ENCODE peak calls at places on chromosomes 16 and 17, in five cellular contexts. One of them, this sample, is unnamed.

GRCh38 chr17:4587803-4588202 is 3.5 kb downstream of the SMTNL2 start:
- DNase-seq in psoas muscle: no peak
- DNase-seq in neural progenitor cell: peak; percentile 1
- DNase-seq in mammary epithelial cell: no peak
- DNase-seq in heart left ventricle: peak; percentile 84
- DNase-seq in this sample: no peak

GRCh38 chr16:4927661-4928060 is 9.3 kb downstream of the PPL start:
- DNase-seq in heart left ventricle: no peak
- DNase-seq in psoas muscle: no peak
- DNase-seq in neural progenitor cell: no peak
- DNase-seq in mammary epithelial cell: no peak
- DNase-seq in this sample: no peak

GRCh38 chr16:70162041-70162451 is 11.5 kb upstream of the CLEC18C start:
- DNase-seq in psoas muscle: no peak
- DNase-seq in mammary epithelial cell: peak; percentile 69
- DNase-seq in neural progenitor cell: no peak
- DNase-seq in heart left ventricle: no peak
- DNase-seq in this sample: peak; percentile 19

GRCh38 chr16:21190599-21190998 is 20.8 kb downstream of the ZP2 start:
- DNase-seq in heart left ventricle: no peak
- DNase-seq in neural progenitor cell: no peak
- DNase-seq in psoas muscle: no peak
- DNase-seq in mammary epithelial cell: no peak
- DNase-seq in this sample: no peak

GRCh38 chr16:80123189-80123588 is 417.6 kb upstream of the DYNLRB2 start:
- DNase-seq in mammary epithelial cell: no peak
- DNase-seq in psoas muscle: no peak
- DNase-seq in neural progenitor cell: no peak
- DNase-seq in heart left ventricle: no peak
- DNase-seq in this sample: no peak

GRCh38 chr16:16022683-16023064 is 73.3 kb downstream of the ABCC1 start:
- DNase-seq in mammary epithelial cell: no peak
- DNase-seq in neural progenitor cell: no peak
- DNase-seq in psoas muscle: no peak
- DNase-seq in heart left ventricle: no peak
- DNase-seq in this sample: no peak

GRCh38 chr17:57226793-57227192 is 29.5 kb upstream of the MSI2 start:
- DNase-seq in neural progenitor cell: no peak
- DNase-seq in psoas muscle: no peak
- DNase-seq in mammary epithelial cell: no peak
- DNase-seq in heart left ventricle: no peak
- DNase-seq in this sample: no peak

GRCh38 chr17:83101805-83102480 is 22.5 kb downstream of the METRNL start:
- DNase-seq in mammary epithelial cell: no peak
- DNase-seq in neural progenitor cell: no peak
- DNase-seq in heart left ventricle: peak; percentile 60
- DNase-seq in psoas muscle: peak; percentile 76
- DNase-seq in this sample: no peak

GRCh38 chr17:32854177-32854576 is 22.7 kb downstream of the MYO1D start:
- DNase-seq in psoas muscle: no peak
- DNase-seq in neural progenitor cell: no peak
- DNase-seq in mammary epithelial cell: peak; percentile 27
- DNase-seq in heart left ventricle: no peak
- DNase-seq in this sample: no peak

GRCh38 chr16:27455700-27456099 is 53.7 kb downstream of the IL21R start:
- DNase-seq in heart left ventricle: no peak
- DNase-seq in neural progenitor cell: no peak
- DNase-seq in mammary epithelial cell: peak; percentile 40
- DNase-seq in psoas muscle: no peak
- DNase-seq in this sample: no peak

GRCh38 chr16:76946879-76947278 is 244.1 kb upstream of the MON1B start:
- DNase-seq in heart left ventricle: no peak
- DNase-seq in psoas muscle: no peak
- DNase-seq in neural progenitor cell: no peak
- DNase-seq in mammary epithelial cell: peak; percentile 71
- DNase-seq in this sample: peak; percentile 45

GRCh38 chr16:23125277-23125676 is 24.0 kb downstream of the USP31 start:
- DNase-seq in psoas muscle: no peak
- DNase-seq in neural progenitor cell: peak; percentile 54
- DNase-seq in mammary epithelial cell: no peak
- DNase-seq in heart left ventricle: no peak
- DNase-seq in this sample: no peak

GRCh38 chr17:47717261-47717697 is 15.8 kb upstream of the TBX21 start:
- DNase-seq in neural progenitor cell: no peak
- DNase-seq in heart left ventricle: no peak
- DNase-seq in mammary epithelial cell: no peak
- DNase-seq in psoas muscle: no peak
- DNase-seq in this sample: no peak

GRCh38 chr17:55500103-55500502 is 11.1 kb downstream of the SMIM36 start:
- DNase-seq in mammary epithelial cell: no peak
- DNase-seq in psoas muscle: no peak
- DNase-seq in heart left ventricle: no peak
- DNase-seq in neural progenitor cell: peak; percentile 9
- DNase-seq in this sample: no peak

GRCh38 chr17:9021158-9021984 is at the start of gene NTN1:
- DNase-seq in neural progenitor cell: peak; percentile 83
- DNase-seq in psoas muscle: peak; percentile 50
- DNase-seq in heart left ventricle: peak; percentile 56
- DNase-seq in mammary epithelial cell: peak; percentile 61
- DNase-seq in this sample: peak; percentile 17

GRCh38 chr17:82963104-82963950 is 116.1 kb upstream of the METRNL start:
- DNase-seq in psoas muscle: peak; percentile 81
- DNase-seq in mammary epithelial cell: peak; percentile 17
- DNase-seq in neural progenitor cell: peak; percentile 86
- DNase-seq in heart left ventricle: peak; percentile 86
- DNase-seq in this sample: no peak

GRCh38 chr17:6485646-6486412 is 41.6 kb downstream of the PIMREG start:
- DNase-seq in heart left ventricle: no peak
- DNase-seq in neural progenitor cell: no peak
- DNase-seq in mammary epithelial cell: no peak
- DNase-seq in psoas muscle: no peak
- DNase-seq in this sample: no peak

GRCh38 chr17:2363318-2363717 is 26.0 kb downstream of the SGSM2 start:
- DNase-seq in neural progenitor cell: no peak
- DNase-seq in mammary epithelial cell: no peak
- DNase-seq in heart left ventricle: no peak
- DNase-seq in psoas muscle: no peak
- DNase-seq in this sample: no peak

GRCh38 chr17:40952675-40953074 is 14.1 kb downstream of the KRT39 start:
- DNase-seq in psoas muscle: no peak
- DNase-seq in heart left ventricle: no peak
- DNase-seq in mammary epithelial cell: peak; percentile 92
- DNase-seq in neural progenitor cell: no peak
- DNase-seq in this sample: peak; percentile 78

DNA sequence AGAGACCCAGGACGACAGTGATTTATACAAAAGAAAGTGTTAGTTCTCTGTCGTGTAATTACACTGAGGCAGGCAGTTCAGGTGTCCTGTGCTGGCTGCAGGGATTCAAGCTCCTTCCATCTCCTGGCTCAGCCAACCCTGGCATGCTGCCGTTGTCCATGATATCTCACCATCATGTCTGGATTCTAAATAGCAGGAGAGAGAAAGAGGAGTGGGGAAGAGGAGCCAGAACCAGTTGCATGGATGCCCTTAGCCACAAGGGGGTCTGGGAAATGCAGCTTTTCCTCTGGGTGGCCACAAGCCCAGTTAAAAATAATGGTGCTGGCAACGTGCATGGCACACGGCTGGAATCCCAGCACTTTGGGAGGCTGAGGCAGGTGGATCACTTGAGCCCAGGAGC is 9.7 kb downstream of the C16orf54 start:
- DNase-seq in heart left ventricle: no peak
- DNase-seq in mammary epithelial cell: no peak
- DNase-seq in neural progenitor cell: peak; percentile 17
- DNase-seq in psoas muscle: no peak
- DNase-seq in this sample: no peak
- TF ChIP-seq CTCF in heart left ventricle: no peak
- TF ChIP-seq CTCF in mammary epithelial cell: no peak
- TF ChIP-seq CTCF in neural progenitor cell: peak; percentile 28
- TF ChIP-seq CTCF in psoas muscle: no peak
- TF ChIP-seq CTCF in this sample: no peak

GRCh38 chr17:64056269-64057005 is 36.0 kb upstream of the ICAM2 start:
- DNase-seq in neural progenitor cell: no peak
- DNase-seq in mammary epithelial cell: no peak
- DNase-seq in heart left ventricle: no peak
- DNase-seq in psoas muscle: no peak
- DNase-seq in this sample: no peak
- H3K27ac ChIP-seq in neural progenitor cell: no peak overlapping the region
- H3K27ac ChIP-seq in mammary epithelial cell: no peak overlapping the region
- H3K27ac ChIP-seq in heart left ventricle: no peak overlapping the region
- H3K27ac ChIP-seq in psoas muscle: no peak overlapping the region
- H3K27ac ChIP-seq in this sample: no peak overlapping the region

GRCh38 chr16:11313493-11314308 is 31.6 kb upstream of the RMI2 start:
- DNase-seq in psoas muscle: no peak
- DNase-seq in neural progenitor cell: no peak
- DNase-seq in mammary epithelial cell: no peak
- DNase-seq in heart left ventricle: no peak
- DNase-seq in this sample: no peak
- H3K4me1 ChIP-seq in psoas muscle: no peaks in the 10 kb centered on the region
- H3K4me1 ChIP-seq in neural progenitor cell: peaks cover 18% of the 10 kb centered on the region
- H3K4me1 ChIP-seq in mammary epithelial cell: peaks cover 5% of the 10 kb centered on the region
- H3K4me1 ChIP-seq in heart left ventricle: peaks cover 11% of the 10 kb centered on the region
- H3K4me1 ChIP-seq in this sample: peaks cover 12% of the 10 kb centered on the region

DNA sequence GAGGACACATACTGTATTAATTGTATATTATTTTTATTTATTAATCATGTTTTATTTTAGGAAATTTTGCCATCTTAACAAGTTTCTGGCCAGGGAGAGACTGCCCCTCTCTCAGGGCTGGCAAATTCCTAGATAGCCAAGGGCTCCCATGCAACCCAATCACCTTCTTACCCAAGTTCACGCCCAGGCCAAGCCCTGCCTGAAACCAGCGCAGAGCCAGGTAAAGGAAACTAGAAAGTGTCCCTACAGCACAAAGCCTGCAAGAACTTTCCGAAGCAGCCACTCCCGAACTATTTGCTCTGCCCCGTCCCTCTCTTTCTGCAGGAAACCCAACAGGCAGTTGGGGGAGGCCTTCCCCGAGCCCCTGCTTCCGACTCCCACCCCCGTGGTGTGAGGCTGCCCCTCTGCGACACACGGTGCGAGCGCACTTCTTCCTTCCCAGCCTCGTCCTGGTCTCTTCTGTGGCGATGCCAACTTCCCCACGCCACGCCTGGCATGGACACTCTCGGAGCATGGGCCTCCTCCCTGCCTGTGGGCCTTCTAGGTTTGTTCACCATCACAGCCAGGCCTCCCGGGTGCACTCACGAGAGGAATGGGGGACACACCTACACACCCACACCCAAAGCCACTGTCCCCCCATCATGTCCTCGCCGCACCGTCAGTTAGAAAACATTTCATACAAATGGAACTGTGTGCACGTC is 100.4 kb downstream of the ZNF778 start:
- DNase-seq in neural progenitor cell: no peak
- DNase-seq in heart left ventricle: peak; percentile 24
- DNase-seq in mammary epithelial cell: no peak
- DNase-seq in psoas muscle: no peak
- DNase-seq in this sample: no peak
- TF ChIP-seq CTCF in neural progenitor cell: no peak
- TF ChIP-seq CTCF in heart left ventricle: no peak
- TF ChIP-seq CTCF in mammary epithelial cell: no peak
- TF ChIP-seq CTCF in psoas muscle: no peak
- TF ChIP-seq CTCF in this sample: no peak

GRCh38 chr16:84370723-84371552 is 2.6 kb downstream of the ATP2C2 start:
- DNase-seq in mammary epithelial cell: no peak
- DNase-seq in heart left ventricle: no peak
- DNase-seq in neural progenitor cell: no peak
- DNase-seq in psoas muscle: no peak
- DNase-seq in this sample: no peak
- H3K27ac ChIP-seq in mammary epithelial cell: no peak overlapping the region
- H3K27ac ChIP-seq in heart left ventricle: no peak overlapping the region
- H3K27ac ChIP-seq in neural progenitor cell: no peak overlapping the region
- H3K27ac ChIP-seq in psoas muscle: no peak overlapping the region
- H3K27ac ChIP-seq in this sample: no peak overlapping the region

GRCh38 chr17:81579298-81579697 is 27.1 kb upstream of the FAAP100 start:
- DNase-seq in neural progenitor cell: no peak
- DNase-seq in psoas muscle: no peak
- DNase-seq in mammary epithelial cell: no peak
- DNase-seq in heart left ventricle: peak; percentile 2
- DNase-seq in this sample: no peak

GRCh38 chr17:81578561-81579225 is 26.5 kb upstream of the FAAP100 start:
- DNase-seq in heart left ventricle: no peak
- DNase-seq in psoas muscle: no peak
- DNase-seq in neural progenitor cell: no peak
- DNase-seq in mammary epithelial cell: peak; percentile 62
- DNase-seq in this sample: peak; percentile 61

GRCh38 chr17:81578038-81578441 is 25.9 kb upstream of the FAAP100 start:
- DNase-seq in neural progenitor cell: no peak
- DNase-seq in mammary epithelial cell: peak; percentile 28
- DNase-seq in psoas muscle: no peak
- DNase-seq in heart left ventricle: no peak
- DNase-seq in this sample: no peak

GRCh38 chr17:81580481-81580880 is 28.3 kb upstream of the FAAP100 start:
- DNase-seq in psoas muscle: no peak
- DNase-seq in neural progenitor cell: no peak
- DNase-seq in mammary epithelial cell: no peak
- DNase-seq in heart left ventricle: no peak
- DNase-seq in this sample: no peak

DNA sequence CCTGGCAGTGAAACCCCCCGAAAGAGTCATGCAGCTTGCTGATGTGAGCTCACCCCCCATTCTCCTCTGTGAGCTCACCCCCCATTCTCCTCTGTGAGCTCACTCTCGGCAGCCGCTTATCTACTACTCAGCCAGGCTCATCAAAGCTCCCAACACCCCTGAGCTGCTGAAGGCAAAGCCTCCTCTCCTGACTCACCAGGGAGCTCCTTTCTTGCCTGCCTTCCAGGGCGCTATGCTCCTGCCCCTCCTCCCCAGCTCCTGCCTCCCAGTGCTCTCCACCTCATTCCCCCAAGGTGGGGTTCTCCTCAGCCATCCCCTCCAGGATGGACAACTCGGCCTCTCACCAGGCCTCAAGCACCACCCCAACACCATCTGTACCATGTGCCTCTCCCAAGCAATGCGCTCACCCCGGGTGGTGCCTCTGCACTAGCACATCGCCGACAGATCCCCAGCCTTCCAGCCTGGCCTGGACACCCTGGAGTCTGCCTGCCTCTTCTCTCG is 27.7 kb upstream of the FAAP100 start:
- DNase-seq in psoas muscle: no peak
- DNase-seq in neural progenitor cell: no peak
- DNase-seq in heart left ventricle: peak; percentile 64
- DNase-seq in mammary epithelial cell: no peak
- DNase-seq in this sample: no peak
- H3K4me1 ChIP-seq in psoas muscle: peaks cover 15% of the 10 kb centered on the region
- H3K4me1 ChIP-seq in neural progenitor cell: no peaks in the 10 kb centered on the region
- H3K4me1 ChIP-seq in heart left ventricle: peaks cover 34% of the 10 kb centered on the region
- H3K4me1 ChIP-seq in mammary epithelial cell: peaks cover 33% of the 10 kb centered on the region
- H3K4me1 ChIP-seq in this sample: peaks cover 12% of the 10 kb centered on the region

GRCh38 chr17:60110586-60110985 is 31.9 kb upstream of the HEATR6 start:
- DNase-seq in psoas muscle: no peak
- DNase-seq in mammary epithelial cell: no peak
- DNase-seq in neural progenitor cell: no peak
- DNase-seq in heart left ventricle: no peak
- DNase-seq in this sample: no peak

GRCh38 chr17:60108712-60109111 is 30.0 kb upstream of the HEATR6 start:
- DNase-seq in mammary epithelial cell: no peak
- DNase-seq in psoas muscle: no peak
- DNase-seq in heart left ventricle: no peak
- DNase-seq in neural progenitor cell: no peak
- DNase-seq in this sample: no peak

GRCh38 chr17:60109161-60109560 is 30.4 kb upstream of the HEATR6 start:
- DNase-seq in heart left ventricle: no peak
- DNase-seq in mammary epithelial cell: no peak
- DNase-seq in neural progenitor cell: no peak
- DNase-seq in psoas muscle: no peak
- DNase-seq in this sample: no peak

GRCh38 chr17:60106377-60107059 is 27.8 kb upstream of the HEATR6 start:
- DNase-seq in mammary epithelial cell: no peak
- DNase-seq in neural progenitor cell: no peak
- DNase-seq in heart left ventricle: no peak
- DNase-seq in psoas muscle: no peak
- DNase-seq in this sample: no peak

GRCh38 chr17:60107526-60108257 is 29.0 kb upstream of the HEATR6 start:
- DNase-seq in neural progenitor cell: no peak
- DNase-seq in psoas muscle: no peak
- DNase-seq in mammary epithelial cell: no peak
- DNase-seq in heart left ventricle: no peak
- DNase-seq in this sample: no peak
- TF ChIP-seq CTCF in neural progenitor cell: peak; percentile 9
- TF ChIP-seq CTCF in psoas muscle: no peak
- TF ChIP-seq CTCF in mammary epithelial cell: no peak
- TF ChIP-seq CTCF in heart left ventricle: no peak
- TF ChIP-seq CTCF in this sample: no peak

This sample was measured in foreskin keratinocyte.